ENCODE peak calls at places on chromosomes 4 and X, in seven cellular contexts. One of them, this sample, is unnamed.

GRCh38 chr4:109332926-109333464 is 30.5 kb upstream of the COL25A1 start:
- DNase-seq in A549: no peak
- DNase-seq in pancreas: no peak
- DNase-seq in sigmoid colon: no peak
- DNase-seq in right lobe of liver: no peak
- DNase-seq in esophagus muscularis mucosa: peak; percentile 68
- DNase-seq in CD8-positive, alpha-beta T cell: no peak
- DNase-seq in this sample: peak; percentile 5

GRCh38 chr4:145909331-145909730 is 29.3 kb downstream of the ZNF827 start:
- DNase-seq in A549: peak; percentile 64
- DNase-seq in pancreas: peak; percentile 50
- DNase-seq in sigmoid colon: peak; percentile 92
- DNase-seq in right lobe of liver: peak; percentile 52
- DNase-seq in esophagus muscularis mucosa: no peak
- DNase-seq in CD8-positive, alpha-beta T cell: no peak
- DNase-seq in this sample: peak; percentile 87

GRCh38 chrX:103584606-103585005 is 709 bp upstream of the TCEAL4 start:
- DNase-seq in A549: peak; percentile 4
- DNase-seq in pancreas: no peak
- DNase-seq in sigmoid colon: no peak
- DNase-seq in right lobe of liver: no peak
- DNase-seq in esophagus muscularis mucosa: no peak
- DNase-seq in CD8-positive, alpha-beta T cell: no peak
- DNase-seq in this sample: no peak

GRCh38 chrX:39755152-39756032 is 342.4 kb downstream of the BCOR start:
- DNase-seq in A549: peak; percentile 97
- DNase-seq in pancreas: peak; percentile 63
- DNase-seq in sigmoid colon: peak; percentile 96
- DNase-seq in right lobe of liver: no peak
- DNase-seq in esophagus muscularis mucosa: peak; percentile 92
- DNase-seq in CD8-positive, alpha-beta T cell: no peak
- DNase-seq in this sample: peak; percentile 83

GRCh38 chr4:156820931-156821330 is 150.7 kb downstream of the PDGFC start:
- DNase-seq in A549: no peak
- DNase-seq in pancreas: no peak
- DNase-seq in sigmoid colon: no peak
- DNase-seq in right lobe of liver: no peak
- DNase-seq in esophagus muscularis mucosa: no peak
- DNase-seq in CD8-positive, alpha-beta T cell: no peak
- DNase-seq in this sample: no peak

GRCh38 chr4:79253168-79253567 is 72.7 kb downstream of the NAA11 start:
- DNase-seq in A549: no peak
- DNase-seq in pancreas: no peak
- DNase-seq in sigmoid colon: no peak
- DNase-seq in right lobe of liver: no peak
- DNase-seq in esophagus muscularis mucosa: no peak
- DNase-seq in CD8-positive, alpha-beta T cell: no peak
- DNase-seq in this sample: no peak

GRCh38 chrX:124736553-124737240 is 390.3 kb downstream of the SH2D1A start:
- DNase-seq in A549: no peak
- DNase-seq in pancreas: no peak
- DNase-seq in sigmoid colon: no peak
- DNase-seq in right lobe of liver: peak; percentile 32
- DNase-seq in esophagus muscularis mucosa: no peak
- DNase-seq in CD8-positive, alpha-beta T cell: peak; percentile 59
- DNase-seq in this sample: peak; percentile 14

GRCh38 chrX:45778621-45779020 is 577.9 kb upstream of the DIPK2B start:
- DNase-seq in A549: no peak
- DNase-seq in pancreas: no peak
- DNase-seq in sigmoid colon: no peak
- DNase-seq in right lobe of liver: no peak
- DNase-seq in esophagus muscularis mucosa: no peak
- DNase-seq in CD8-positive, alpha-beta T cell: no peak
- DNase-seq in this sample: no peak

GRCh38 chr4:13950491-13950890 is 323.0 kb upstream of the BOD1L1 start:
- DNase-seq in A549: no peak
- DNase-seq in pancreas: no peak
- DNase-seq in sigmoid colon: no peak
- DNase-seq in right lobe of liver: no peak
- DNase-seq in esophagus muscularis mucosa: peak; percentile 29
- DNase-seq in CD8-positive, alpha-beta T cell: no peak
- DNase-seq in this sample: no peak

GRCh38 chr4:176660561-176660960 is 132.2 kb downstream of the VEGFC start:
- DNase-seq in A549: peak; percentile 42
- DNase-seq in pancreas: no peak
- DNase-seq in sigmoid colon: no peak
- DNase-seq in right lobe of liver: no peak
- DNase-seq in esophagus muscularis mucosa: no peak
- DNase-seq in CD8-positive, alpha-beta T cell: no peak
- DNase-seq in this sample: no peak

GRCh38 chrX:48492293-48492910 is 16.4 kb upstream of the PORCN start:
- DNase-seq in A549: no peak
- DNase-seq in pancreas: no peak
- DNase-seq in sigmoid colon: no peak
- DNase-seq in right lobe of liver: no peak
- DNase-seq in esophagus muscularis mucosa: no peak
- DNase-seq in CD8-positive, alpha-beta T cell: no peak
- DNase-seq in this sample: no peak

GRCh38 chr4:53744446-53745160 is 153.3 kb upstream of the LNX1 start:
- DNase-seq in A549: no peak
- DNase-seq in pancreas: no peak
- DNase-seq in sigmoid colon: no peak
- DNase-seq in right lobe of liver: no peak
- DNase-seq in esophagus muscularis mucosa: peak; percentile 77
- DNase-seq in CD8-positive, alpha-beta T cell: no peak
- DNase-seq in this sample: no peak

GRCh38 chr4:149638073-149638472 is 177.6 kb downstream of the IQCM start:
- DNase-seq in A549: no peak
- DNase-seq in pancreas: no peak
- DNase-seq in sigmoid colon: no peak
- DNase-seq in right lobe of liver: no peak
- DNase-seq in esophagus muscularis mucosa: no peak
- DNase-seq in CD8-positive, alpha-beta T cell: no peak
- DNase-seq in this sample: no peak

GRCh38 chr4:11805837-11806236 is 377.1 kb upstream of the HS3ST1 start:
- DNase-seq in A549: peak; percentile 20
- DNase-seq in pancreas: no peak
- DNase-seq in sigmoid colon: no peak
- DNase-seq in right lobe of liver: no peak
- DNase-seq in esophagus muscularis mucosa: no peak
- DNase-seq in CD8-positive, alpha-beta T cell: no peak
- DNase-seq in this sample: peak; percentile 10

GRCh38 chr4:167903291-167903721 is 189.0 kb upstream of the ANXA10 start:
- DNase-seq in A549: peak; percentile 5
- DNase-seq in pancreas: no peak
- DNase-seq in sigmoid colon: no peak
- DNase-seq in right lobe of liver: no peak
- DNase-seq in esophagus muscularis mucosa: no peak
- DNase-seq in CD8-positive, alpha-beta T cell: no peak
- DNase-seq in this sample: no peak

GRCh38 chr4:141425124-141425523 is 204.4 kb downstream of the ZNF330 start:
- DNase-seq in A549: peak; percentile 26
- DNase-seq in pancreas: no peak
- DNase-seq in sigmoid colon: no peak
- DNase-seq in right lobe of liver: no peak
- DNase-seq in esophagus muscularis mucosa: no peak
- DNase-seq in CD8-positive, alpha-beta T cell: no peak
- DNase-seq in this sample: no peak

GRCh38 chr4:9999956-10000551 is 21.2 kb downstream of the SLC2A9 start:
- DNase-seq in A549: no peak
- DNase-seq in pancreas: no peak
- DNase-seq in sigmoid colon: no peak
- DNase-seq in right lobe of liver: no peak
- DNase-seq in esophagus muscularis mucosa: no peak
- DNase-seq in CD8-positive, alpha-beta T cell: no peak
- DNase-seq in this sample: no peak

GRCh38 chr4:162839814-162840213 is 326.9 kb downstream of the NAF1 start:
- DNase-seq in A549: peak; percentile 8
- DNase-seq in pancreas: no peak
- DNase-seq in sigmoid colon: no peak
- DNase-seq in right lobe of liver: no peak
- DNase-seq in esophagus muscularis mucosa: no peak
- DNase-seq in CD8-positive, alpha-beta T cell: no peak
- DNase-seq in this sample: no peak

GRCh38 chr4:5918331-5919030 is 25.6 kb upstream of the CRMP1 start:
- DNase-seq in A549: no peak
- DNase-seq in pancreas: no peak
- DNase-seq in sigmoid colon: no peak
- DNase-seq in right lobe of liver: no peak
- DNase-seq in esophagus muscularis mucosa: no peak
- DNase-seq in CD8-positive, alpha-beta T cell: no peak
- DNase-seq in this sample: no peak

GRCh38 chr4:189784651-189785050 is 156.0 kb upstream of the FRG1 start:
- DNase-seq in A549: no peak
- DNase-seq in pancreas: no peak
- DNase-seq in sigmoid colon: no peak
- DNase-seq in right lobe of liver: no peak
- DNase-seq in esophagus muscularis mucosa: no peak
- DNase-seq in CD8-positive, alpha-beta T cell: no peak
- DNase-seq in this sample: no peak

GRCh38 chrX:119516157-119516702 is 48.0 kb downstream of the SLC25A5 start:
- DNase-seq in A549: peak; percentile 80
- DNase-seq in pancreas: peak; percentile 2
- DNase-seq in sigmoid colon: no peak
- DNase-seq in right lobe of liver: no peak
- DNase-seq in esophagus muscularis mucosa: no peak
- DNase-seq in CD8-positive, alpha-beta T cell: peak; percentile 35
- DNase-seq in this sample: no peak

GRCh38 chrX:43971966-43972961 is 926 bp downstream of the NDP start:
- DNase-seq in A549: no peak
- DNase-seq in pancreas: no peak
- DNase-seq in sigmoid colon: no peak
- DNase-seq in right lobe of liver: no peak
- DNase-seq in esophagus muscularis mucosa: no peak
- DNase-seq in CD8-positive, alpha-beta T cell: no peak
- DNase-seq in this sample: no peak

GRCh38 chrX:29231800-29232199 is 644.6 kb downstream of the IL1RAPL1 start:
- DNase-seq in A549: peak; percentile 2
- DNase-seq in pancreas: no peak
- DNase-seq in sigmoid colon: no peak
- DNase-seq in right lobe of liver: no peak
- DNase-seq in esophagus muscularis mucosa: no peak
- DNase-seq in CD8-positive, alpha-beta T cell: no peak
- DNase-seq in this sample: no peak

GRCh38 chr4:153205757-153206156 is 1.5 kb downstream of the TRIM2 start:
- DNase-seq in A549: no peak
- DNase-seq in pancreas: peak; percentile 29
- DNase-seq in sigmoid colon: no peak
- DNase-seq in right lobe of liver: no peak
- DNase-seq in esophagus muscularis mucosa: no peak
- DNase-seq in CD8-positive, alpha-beta T cell: no peak
- DNase-seq in this sample: peak; percentile 66
- H3K4me3 ChIP-seq in A549: no peak overlapping the region
- H3K4me3 ChIP-seq in pancreas: no peak overlapping the region
- H3K4me3 ChIP-seq in sigmoid colon: no peak overlapping the region
- H3K4me3 ChIP-seq in right lobe of liver: no peak overlapping the region
- H3K4me3 ChIP-seq in esophagus muscularis mucosa: no peak overlapping the region
- H3K4me3 ChIP-seq in CD8-positive, alpha-beta T cell: no peak overlapping the region
- H3K4me3 ChIP-seq in this sample: no peak overlapping the region

DNA sequence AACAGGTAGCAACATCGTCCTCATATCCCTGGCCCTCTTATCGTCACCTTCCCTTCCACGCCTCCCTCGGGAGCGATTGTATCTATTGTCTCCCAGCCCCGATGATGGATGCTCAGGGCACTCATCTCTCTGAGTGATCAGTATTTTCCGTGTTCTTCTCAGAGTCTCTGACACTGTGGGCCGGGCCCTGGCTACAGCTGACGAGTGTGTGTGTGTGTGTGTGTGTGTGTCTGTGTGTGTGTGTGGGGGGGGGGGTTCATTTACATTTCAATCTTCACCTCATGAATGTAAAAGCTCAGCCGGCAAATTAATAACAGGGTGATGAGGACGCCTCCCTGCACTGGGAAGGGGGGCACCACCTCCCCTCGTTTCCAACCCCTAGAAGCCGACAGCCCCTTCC is 159.4 kb downstream of the SHOX start:
- DNase-seq in A549: no peak
- DNase-seq in pancreas: no peak
- DNase-seq in sigmoid colon: no peak
- DNase-seq in right lobe of liver: peak; percentile 12
- DNase-seq in esophagus muscularis mucosa: no peak
- DNase-seq in CD8-positive, alpha-beta T cell: no peak
- DNase-seq in this sample: no peak
- H3K9me3 ChIP-seq in A549: no peaks in the 10 kb centered on the region
- H3K9me3 ChIP-seq in pancreas: no peaks in the 10 kb centered on the region
- H3K9me3 ChIP-seq in sigmoid colon: peaks cover 7% of the 10 kb centered on the region
- H3K9me3 ChIP-seq in right lobe of liver: no peaks in the 10 kb centered on the region
- H3K9me3 ChIP-seq in esophagus muscularis mucosa: peaks cover 13% of the 10 kb centered on the region
- H3K9me3 ChIP-seq in CD8-positive, alpha-beta T cell: no peaks in the 10 kb centered on the region
- H3K9me3 ChIP-seq in this sample: no peaks in the 10 kb centered on the region

DNA sequence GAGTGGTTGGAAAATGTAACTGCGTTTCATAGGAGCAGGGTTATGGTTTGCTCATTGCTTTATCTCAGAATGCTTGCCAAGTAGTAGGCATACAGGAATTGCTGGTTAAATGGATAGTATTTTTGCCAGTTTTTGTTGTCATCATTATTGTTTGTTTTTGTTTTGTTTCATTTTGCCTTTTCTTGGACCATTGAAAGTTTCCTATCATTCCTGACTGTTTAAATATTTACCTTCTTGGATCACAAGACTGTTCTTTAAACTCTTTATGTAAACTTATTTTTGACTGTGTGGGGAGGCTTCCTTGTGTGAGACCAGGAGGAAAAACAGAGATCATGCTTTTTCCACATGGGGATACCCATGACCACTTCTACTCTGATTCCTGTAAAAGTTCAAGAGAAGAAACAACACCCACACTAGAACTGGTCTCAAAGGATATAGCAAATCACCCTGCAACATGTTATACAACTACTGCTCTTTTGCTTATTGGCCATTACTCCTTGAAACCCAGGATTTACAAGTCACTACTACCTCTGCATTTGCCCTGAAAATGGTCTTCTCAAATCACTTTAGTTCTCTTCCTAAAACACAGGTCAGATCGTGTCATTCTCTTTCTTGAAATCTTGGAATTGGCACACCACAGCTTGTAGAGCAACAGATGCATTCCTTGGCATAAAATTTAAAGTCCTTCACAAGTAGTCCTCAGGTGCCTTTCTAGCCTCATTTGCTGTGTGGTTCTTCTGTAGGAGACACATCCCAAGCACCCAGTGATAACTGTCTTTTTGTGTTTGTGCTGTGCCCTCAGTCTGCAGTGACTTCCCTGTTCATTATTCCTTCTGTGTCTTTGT is 51.3 kb downstream of the FNIP2 start:
- DNase-seq in A549: no peak
- DNase-seq in pancreas: no peak
- DNase-seq in sigmoid colon: no peak
- DNase-seq in right lobe of liver: no peak
- DNase-seq in esophagus muscularis mucosa: no peak
- DNase-seq in CD8-positive, alpha-beta T cell: no peak
- DNase-seq in this sample: no peak
- H3K4me1 ChIP-seq in A549: peaks cover 29% of the 10 kb centered on the region
- H3K4me1 ChIP-seq in pancreas: peaks cover 68% of the 10 kb centered on the region
- H3K4me1 ChIP-seq in sigmoid colon: peaks cover 43% of the 10 kb centered on the region
- H3K4me1 ChIP-seq in right lobe of liver: peaks cover 58% of the 10 kb centered on the region
- H3K4me1 ChIP-seq in esophagus muscularis mucosa: peaks cover 79% of the 10 kb centered on the region
- H3K4me1 ChIP-seq in CD8-positive, alpha-beta T cell: no peaks in the 10 kb centered on the region
- H3K4me1 ChIP-seq in this sample: peaks cover 64% of the 10 kb centered on the region

DNA sequence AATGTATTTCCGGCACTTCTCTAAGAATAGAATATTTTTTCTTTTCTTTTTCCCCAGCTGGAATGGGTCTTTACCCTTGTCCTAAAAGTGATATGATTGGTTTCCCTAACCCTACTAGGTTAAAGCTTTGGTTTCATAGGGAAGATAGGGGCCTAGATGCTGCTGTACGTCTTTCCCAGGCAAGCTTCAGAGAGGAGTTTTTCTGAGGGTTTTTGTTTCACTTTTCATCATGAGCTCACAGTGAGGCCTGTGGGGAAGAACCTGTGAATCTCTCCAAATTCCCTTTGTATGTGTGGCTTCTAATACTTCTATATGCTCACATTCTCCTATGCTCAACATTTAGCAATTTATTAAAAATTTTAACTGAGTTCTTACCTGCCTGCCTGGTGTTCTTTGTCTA is 320.0 kb upstream of the PCDH18 start:
- DNase-seq in A549: no peak
- DNase-seq in pancreas: no peak
- DNase-seq in sigmoid colon: no peak
- DNase-seq in right lobe of liver: no peak
- DNase-seq in esophagus muscularis mucosa: no peak
- DNase-seq in CD8-positive, alpha-beta T cell: no peak
- DNase-seq in this sample: no peak
- H3K4me3 ChIP-seq in A549: no peak overlapping the region
- H3K4me3 ChIP-seq in pancreas: no peak overlapping the region
- H3K4me3 ChIP-seq in sigmoid colon: no peak overlapping the region
- H3K4me3 ChIP-seq in right lobe of liver: no peak overlapping the region
- H3K4me3 ChIP-seq in esophagus muscularis mucosa: no peak overlapping the region
- H3K4me3 ChIP-seq in CD8-positive, alpha-beta T cell: no peak overlapping the region
- H3K4me3 ChIP-seq in this sample: no peak overlapping the region